ENCODE peak calls at places on chromosomes 3 and 15, in five cellular contexts. W, V, T, D and B are unnamed samples.

GRCh38 chr15:22974745-22975144 is 5.4 kb downstream of the CYFIP1 start:
- DNase-seq in D (no peak), T (no peak), V (no peak), W (no peak), B (no peak)

GRCh38 chr3:106183762-106184391 is 315.1 kb upstream of the CBLB start:
- DNase-seq in W (peak; percentile 83), D (no peak), V (peak; percentile 87), T (no peak), B (no peak)

GRCh38 chr3:148226246-148226645 is 471.5 kb upstream of the AGTR1 start:
- DNase-seq in W (no peak), D (no peak), V (no peak), T (no peak), B (no peak)

GRCh38 chr3:149771652-149772271 is 19.5 kb upstream of the COMMD2 start:
- DNase-seq in W (no peak), T (peak; percentile 49), V (peak; percentile 25), D (no peak), B (peak; percentile 13)

GRCh38 chr15:55282284-55282833 is 7.3 kb downstream of the RAB27A start:
- DNase-seq in V (peak; percentile 84), W (peak; percentile 74), T (no peak), D (no peak), B (no peak)

GRCh38 chr15:77066961-77067690 is 3.8 kb downstream of the TSPAN3 start:
- DNase-seq in T (no peak), W (no peak), D (no peak), V (peak; percentile 54), B (no peak)

GRCh38 chr15:89587955-89588354 is 12.7 kb downstream of the TICRR start:
- DNase-seq in V (peak; percentile 78), D (no peak), T (no peak), W (peak; percentile 10), B (no peak)

GRCh38 chr15:40061212-40061901 is 22.4 kb upstream of the SRP14 start:
- DNase-seq in T (no peak), D (peak; percentile 4), W (no peak), V (no peak), B (no peak)

GRCh38 chr3:154191520-154191919 is 70.3 kb downstream of the ARHGEF26 start:
- DNase-seq in T (no peak), W (no peak), D (no peak), V (peak; percentile 27), B (no peak)

GRCh38 chr3:162168715-162169114 is 672.1 kb downstream of the OTOL1 start:
- DNase-seq in T (no peak), D (no peak), V (no peak), W (no peak), B (no peak)

GRCh38 chr3:174907628-174908407 is 48.7 kb downstream of the NAALADL2 start:
- DNase-seq in D (no peak), W (no peak), T (no peak), V (no peak), B (no peak)

GRCh38 chr15:101773496-101774100 is 29.7 kb upstream of the OR4F6 start:
- DNase-seq in V (no peak), W (no peak), T (no peak), D (no peak), B (no peak)

GRCh38 chr15:94744080-94744793 is 512.9 kb downstream of the MCTP2 start:
- DNase-seq in D (no peak), W (no peak), T (no peak), V (no peak), B (no peak)

GRCh38 chr15:72358532-72359180 is 17.2 kb downstream of the HEXA start:
- DNase-seq in V (peak; percentile 85), D (peak; percentile 66), T (no peak), W (peak; percentile 35), B (no peak)

GRCh38 chr3:40623567-40623966 is 98.8 kb downstream of the ZNF621 start:
- DNase-seq in W (no peak), D (no peak), V (no peak), T (no peak), B (no peak)

GRCh38 chr15:63870403-63871209 is 36.9 kb upstream of the HERC1 start:
- DNase-seq in V (peak; percentile 85), W (peak; percentile 43), T (peak; percentile 57), D (no peak), B (no peak)

GRCh38 chr3:149701977-149702350 is 44.1 kb upstream of the WWTR1 start:
- DNase-seq in D (no peak), V (no peak), T (no peak), W (no peak), B (no peak)

GRCh38 chr3:4550957-4551754 is 58.0 kb downstream of the ITPR1 start:
- DNase-seq in D (no peak), V (no peak), T (no peak), W (no peak), B (no peak)

GRCh38 chr15:73856458-73857192 is 16.7 kb upstream of the TBC1D21 start:
- DNase-seq in W (no peak), D (no peak), V (no peak), T (no peak), B (no peak)

GRCh38 chr15:73902121-73903020 is 23.9 kb upstream of the LOXL1 start:
- DNase-seq in D (peak; percentile 22), T (no peak), W (no peak), V (no peak), B (no peak)

DNA sequence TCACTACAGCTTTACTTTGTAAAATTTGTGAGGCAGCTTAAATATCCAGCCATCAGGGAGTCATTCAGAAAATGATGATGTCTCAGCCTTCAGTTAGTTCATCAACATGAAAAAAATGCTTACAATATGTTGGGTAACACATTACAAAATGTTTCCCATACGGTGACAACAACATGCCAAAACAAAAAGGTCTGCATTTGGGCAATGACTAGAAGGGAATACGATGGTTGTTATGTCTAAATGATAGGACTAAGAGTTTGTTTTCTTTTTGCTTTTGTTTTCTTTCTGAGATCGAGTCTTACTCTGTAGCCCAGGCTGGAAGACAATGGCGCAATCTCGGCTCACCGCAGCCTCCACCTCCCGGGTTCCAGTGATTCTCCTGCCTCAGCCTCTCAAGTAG is 46.9 kb upstream of the CFAP161 start:
- DNase-seq in V (no peak), T (no peak), W (peak; percentile 28), D (no peak), B (no peak)
- H3K4me3 ChIP-seq in V (no peak overlapping the region), T (no peak overlapping the region), W (no peak overlapping the region), D (no peak overlapping the region), B (no peak overlapping the region)

DNA sequence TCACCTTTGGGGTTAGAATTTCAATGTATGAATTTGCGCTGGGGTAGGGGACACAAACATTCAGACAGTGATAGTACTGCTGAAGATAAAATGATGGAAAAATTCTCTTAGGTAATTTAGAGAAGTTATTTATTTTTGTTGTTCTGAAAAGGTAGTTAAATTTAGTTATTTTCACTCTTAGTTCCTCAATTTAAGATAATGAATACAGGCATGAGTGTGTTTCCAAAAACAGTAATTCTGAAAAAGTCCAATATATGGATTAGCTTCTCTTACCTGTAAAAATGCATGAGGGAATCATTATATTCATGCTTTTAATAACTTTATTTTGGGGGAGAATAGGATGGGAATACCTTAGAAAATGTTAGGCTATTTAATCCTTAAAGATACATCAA is 103.7 kb downstream of the FNDC3B start:
- DNase-seq in T (no peak), W (no peak), V (no peak), D (no peak), B (no peak)
- H3K4me3 ChIP-seq in T (no peak overlapping the region), W (no peak overlapping the region), V (no peak overlapping the region), D (no peak overlapping the region), B (no peak overlapping the region)

DNA sequence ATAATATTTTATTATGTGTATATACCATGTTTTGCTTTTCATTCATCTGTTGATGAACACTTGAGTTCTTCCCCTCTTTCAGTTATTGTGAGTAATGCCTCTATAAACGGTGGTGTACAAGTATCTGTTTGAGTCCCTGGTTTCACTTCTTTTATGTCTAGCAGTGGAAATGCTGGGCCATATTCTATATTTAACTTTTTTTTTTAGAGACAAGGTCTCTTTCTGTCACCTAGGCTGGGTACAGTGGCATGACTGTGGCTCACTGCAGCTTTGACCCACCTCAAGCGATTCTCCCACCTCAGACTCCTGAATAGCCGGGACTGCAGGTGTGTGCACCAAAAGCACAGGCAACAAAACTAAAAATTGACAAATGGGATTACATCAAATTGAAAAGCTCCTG is 19.9 kb downstream of the GOLM2 start:
- DNase-seq in W (no peak), T (no peak), D (no peak), V (no peak), B (no peak)
- H3K4me3 ChIP-seq in W (no peak overlapping the region), T (no peak overlapping the region), D (no peak overlapping the region), V (no peak overlapping the region), B (no peak overlapping the region)

GRCh38 chr3:179811321-179812095 is 158.7 kb downstream of the USP13 start:
- DNase-seq in T (peak; percentile 42), D (peak; percentile 44), V (peak; percentile 93), W (peak; percentile 67), B (no peak)
- H3K4me3 ChIP-seq in T (no peak overlapping the region), D (no peak overlapping the region), V (peak overlapping the region; percentile 20), W (no peak overlapping the region), B (no peak overlapping the region)

GRCh38 chr3:113241292-113242033 is 30.1 kb downstream of the BOC start:
- DNase-seq in T (peak; percentile 79), V (peak; percentile 22), W (no peak), D (no peak), B (no peak)
- H3K4me3 ChIP-seq in T (no peak overlapping the region), V (no peak overlapping the region), W (peak overlapping the region; percentile 17), D (no peak overlapping the region), B (no peak overlapping the region)

GRCh38 chr3:57292159-57292894 is at the start of gene ASB14:
- DNase-seq in D (no peak), W (no peak), T (no peak), V (no peak), B (no peak)
- H3K4me3 ChIP-seq in D (no peak within 1 kb of the TSS), W (no peak within 1 kb of the TSS), T (no peak within 1 kb of the TSS), V (no peak within 1 kb of the TSS), B (no peak within 1 kb of the TSS)

GRCh38 chr15:59615661-59616060 is 4.1 kb downstream of the GCNT3 start:
- DNase-seq in W (no peak), T (no peak), V (no peak), D (no peak), B (no peak)

GRCh38 chr15:59616390-59616789 is 4.8 kb downstream of the GCNT3 start:
- DNase-seq in V (no peak), D (no peak), T (no peak), W (no peak), B (no peak)

GRCh38 chr15:59611277-59612260 is at the start of gene GCNT3:
- DNase-seq in D (no peak), V (peak; percentile 12), W (no peak), T (no peak), B (no peak)

GRCh38 chr15:59609730-59610712 is 1.6 kb upstream of the GCNT3 start:
- DNase-seq in V (no peak), T (no peak), W (no peak), D (no peak), B (no peak)

GRCh38 chr15:59614153-59614552 is 2.6 kb downstream of the GCNT3 start:
- DNase-seq in V (no peak), T (no peak), D (no peak), W (no peak), B (no peak)
- H3K4me3 ChIP-seq in V (no peak overlapping the region), T (no peak overlapping the region), D (no peak overlapping the region), W (no peak overlapping the region), B (no peak overlapping the region)